ENCODE peak calls at places on chromosome X, in nine cellular contexts. D, Y, T, U, Z, G, V, H and F are unnamed samples.
A peak's percentile ranks its signal among the peaks of the same experiment; 100 is the strongest.

GRCh38 chrX:31201503-31201902 is 129.7 kb upstream of the FTHL17 start:
- DNase-seq in D (no peak), Y (no peak), T (no peak), U (no peak), Z (no peak), G (no peak), V (no peak), H (no peak), F (no peak)

GRCh38 chrX:136823175-136823574 is 42.4 kb upstream of the ARHGEF6 start:
- DNase-seq in D (no peak), Y (peak; percentile 29), T (no peak), U (no peak), Z (no peak), G (no peak), V (no peak), H (no peak), F (no peak)

GRCh38 chrX:30762754-30763153 is 109.5 kb downstream of the GK start:
- DNase-seq in D (no peak), Y (no peak), T (no peak), U (no peak), Z (no peak), G (no peak), V (no peak), H (no peak), F (no peak)

GRCh38 chrX:43349363-43349762 is 306.7 kb upstream of the MAOA start:
- DNase-seq in D (peak; percentile 21), Y (peak; percentile 19), T (no peak), U (no peak), Z (peak; percentile 56), G (peak; percentile 12), V (peak; percentile 44), H (no peak), F (no peak)

GRCh38 chrX:30951003-30951402 is 61.9 kb upstream of the TAB3 start:
- DNase-seq in D (no peak), Y (no peak), T (no peak), U (no peak), Z (no peak), G (no peak), V (no peak), H (no peak), F (no peak)

GRCh38 chrX:103376979-103377324 is 614 bp downstream of the BEX3 start:
- DNase-seq in D (no peak), Y (peak; percentile 22), T (no peak), U (peak; percentile 3), Z (peak; percentile 72), G (no peak), V (peak; percentile 37), H (no peak), F (no peak)

GRCh38 chrX:104166735-104167436 is 633 bp downstream of the FAM199X start:
- DNase-seq in D (no peak), Y (no peak), T (no peak), U (no peak), Z (peak; percentile 18), G (no peak), V (no peak), H (no peak), F (no peak)

GRCh38 chrX:71195959-71196727 is 26.9 kb upstream of the GJB1 start:
- DNase-seq in D (no peak), Y (no peak), T (no peak), U (no peak), Z (peak; percentile 41), G (no peak), V (no peak), H (no peak), F (no peak)

GRCh38 chrX:32530802-32531403 is 680.4 kb downstream of the DMD start:
- DNase-seq in D (peak; percentile 27), Y (peak; percentile 8), T (no peak), U (no peak), Z (peak; percentile 61), G (no peak), V (peak; percentile 66), H (no peak), F (no peak)

GRCh38 chrX:79270401-79270800 is 96.7 kb downstream of the ITM2A start:
- DNase-seq in D (peak; percentile 51), Y (no peak), T (no peak), U (no peak), Z (peak; percentile 46), G (peak; percentile 44), V (peak; percentile 3), H (peak; percentile 44), F (no peak)

GRCh38 chrX:30935985-30936384 is 46.9 kb upstream of the TAB3 start:
- DNase-seq in D (peak; percentile 20), Y (peak; percentile 68), T (no peak), U (no peak), Z (peak; percentile 30), G (no peak), V (peak; percentile 42), H (no peak), F (no peak)

GRCh38 chrX:32126997-32127396 is 1055.2 kb upstream of the FTHL17 start:
- DNase-seq in D (no peak), Y (no peak), T (no peak), U (no peak), Z (no peak), G (no peak), V (no peak), H (no peak), F (no peak)

GRCh38 chrX:11172413-11172812 is 61.3 kb downstream of the HCCS start:
- DNase-seq in D (no peak), Y (no peak), T (no peak), U (no peak), Z (no peak), G (no peak), V (no peak), H (no peak), F (no peak)

GRCh38 chrX:113892401-113892800 is 691.5 kb upstream of the HTR2C start:
- DNase-seq in D (no peak), Y (no peak), T (no peak), U (no peak), Z (no peak), G (no peak), V (no peak), H (no peak), F (no peak)

GRCh38 chrX:119189586-119189985 is 46.5 kb upstream of the PGRMC1 start:
- DNase-seq in D (no peak), Y (peak; percentile 59), T (no peak), U (no peak), Z (no peak), G (no peak), V (peak; percentile 23), H (no peak), F (no peak)

GRCh38 chrX:17291998-17292658 is 82.9 kb upstream of the NHS start:
- DNase-seq in D (no peak), Y (no peak), T (no peak), U (no peak), Z (peak; percentile 5), G (no peak), V (peak; percentile 24), H (no peak), F (no peak)

GRCh38 chrX:108353452-108353851 is 84.8 kb downstream of the COL4A6 start:
- DNase-seq in D (no peak), Y (no peak), T (no peak), U (no peak), Z (peak; percentile 41), G (no peak), V (no peak), H (no peak), F (no peak)

GRCh38 chrX:94435799-94436198 is 761.8 kb downstream of the FAM133A start:
- DNase-seq in D (no peak), Y (no peak), T (no peak), U (no peak), Z (no peak), G (no peak), V (no peak), H (no peak), F (no peak)

GRCh38 chrX:119981286-119982070 is 37.9 kb upstream of the NKAP start:
- DNase-seq in D (peak; percentile 60), Y (peak; percentile 25), T (no peak), U (peak; percentile 36), Z (peak; percentile 73), G (no peak), V (peak; percentile 51), H (no peak), F (no peak)

GRCh38 chrX:10492250-10492649 is 128.1 kb downstream of the MID1 start:
- DNase-seq in D (no peak), Y (no peak), T (no peak), U (no peak), Z (no peak), G (no peak), V (no peak), H (no peak), F (no peak)

GRCh38 chrX:8433296-8434094 is 31.1 kb upstream of the VCX3B start:
- DNase-seq in D (no peak), Y (no peak), T (no peak), U (no peak), Z (no peak), G (no peak), V (no peak), H (no peak), F (no peak)

GRCh38 chrX:10199212-10199611 is 42.4 kb downstream of the CLCN4 start:
- DNase-seq in D (peak; percentile 70), Y (no peak), T (peak; percentile 3), U (no peak), Z (no peak), G (no peak), V (peak; percentile 77), H (peak; percentile 30), F (no peak)

GRCh38 chrX:49659771-49660170 is 36.0 kb downstream of the PAGE1 start:
- DNase-seq in D (no peak), Y (no peak), T (no peak), U (no peak), Z (no peak), G (no peak), V (no peak), H (no peak), F (no peak)

GRCh38 chrX:140589657-140590056 is 84.8 kb upstream of the SOX3 start:
- DNase-seq in D (no peak), Y (no peak), T (no peak), U (no peak), Z (no peak), G (no peak), V (no peak), H (no peak), F (no peak)

GRCh38 chrX:151789179-151789800 is 54.7 kb downstream of the CNGA2 start:
- DNase-seq in D (no peak), Y (peak; percentile 87), T (no peak), U (no peak), Z (no peak), G (no peak), V (peak; percentile 81), H (no peak), F (no peak)

GRCh38 chrX:129239371-129239770 is 283.9 kb downstream of the SMARCA1 start:
- DNase-seq in D (no peak), Y (peak; percentile 33), T (no peak), U (no peak), Z (no peak), G (no peak), V (peak; percentile 14), H (no peak), F (no peak)